ENCODE peak calls at places on chromosomes 4 and X, in nine cellular contexts. A is stimulated activated CD4-positive, alpha-beta T cell treated with anti-CD3 and anti-CD28 coated beads, TNF-alpha, amount 100 ng/mL, for 4 hours; I is ovary; V is GM12865; E is foreskin keratinocyte; G is myocyte; Q is effector CD4-positive, alpha-beta T cell; T is ecto neural progenitor cell; Z is suprapubic skin. D is an unnamed sample.

GRCh38 chrX:111847491-111847890 is 28.5 kb upstream of the TRPC5OS start:
- DNase-seq in A (no peak), I (no peak), V (no peak), E (no peak), G (no peak), Q (no peak), T (no peak), Z (no peak), D (no peak)

GRCh38 chr4:73844806-73845205 is 8.3 kb upstream of the PF4V1 start:
- DNase-seq in A (no peak), I (no peak), V (no peak), E (no peak), G (no peak), Q (no peak), T (no peak), Z (no peak), D (no peak)

GRCh38 chr4:126451237-126451885 is 1136.6 kb downstream of the FAT4 start:
- DNase-seq in A (no peak), I (no peak), V (no peak), E (no peak), G (peak), Q (no peak), T (no peak), Z (no peak), D (no peak)

GRCh38 chr4:183602444-183603102 is 56.4 kb downstream of the RWDD4 start:
- DNase-seq in A (no peak), I (peak), V (peak), E (no peak), G (peak), Q (no peak), T (no peak), Z (no peak), D (no peak)

GRCh38 chrX:10022580-10023245 is 55.6 kb downstream of the CLDN34 start:
- DNase-seq in A (no peak), I (no peak), V (no peak), E (no peak), G (no peak), Q (no peak), T (no peak), Z (no peak), D (no peak)

GRCh38 chr4:3074846-3075651 is 568 bp downstream of the HTT start:
- DNase-seq in A (peak), I (peak), V (peak), E (peak), G (peak), Q (peak), T (peak), Z (no peak), D (peak)

GRCh38 chr4:53913771-53914170 is 150.6 kb downstream of the CHIC2 start:
- DNase-seq in A (no peak), I (no peak), V (no peak), E (no peak), G (no peak), Q (no peak), T (no peak), Z (no peak), D (no peak)

GRCh38 chrX:120672841-120673530 is 43.1 kb upstream of the C1GALT1C1 start:
- DNase-seq in A (no peak), I (no peak), V (no peak), E (no peak), G (no peak), Q (no peak), T (no peak), Z (no peak), D (no peak)

GRCh38 chr4:114041117-114041475 is 61.6 kb upstream of the ARSJ start:
- DNase-seq in A (no peak), I (no peak), V (no peak), E (no peak), G (no peak), Q (no peak), T (no peak), Z (no peak), D (no peak)

GRCh38 chr4:173371292-173372192 is 788 bp downstream of the SAP30 start:
- DNase-seq in A (peak), I (peak), V (peak), E (peak), G (peak), Q (peak), T (peak), Z (peak), D (peak)

GRCh38 chr4:156824451-156825060 is 147.0 kb downstream of the PDGFC start:
- DNase-seq in A (no peak), I (no peak), V (no peak), E (peak), G (no peak), Q (no peak), T (no peak), Z (no peak), D (no peak)

GRCh38 chrX:17007134-17007768 is 60.8 kb downstream of the REPS2 start:
- DNase-seq in A (no peak), I (no peak), V (peak), E (no peak), G (peak), Q (no peak), T (no peak), Z (no peak), D (no peak)

GRCh38 chr4:17468638-17469221 is 43.2 kb downstream of the QDPR start:
- DNase-seq in A (no peak), I (peak), V (peak), E (no peak), G (peak), Q (no peak), T (no peak), Z (no peak), D (no peak)

GRCh38 chr4:156805696-156806095 is 165.9 kb downstream of the PDGFC start:
- DNase-seq in A (no peak), I (no peak), V (no peak), E (no peak), G (peak), Q (no peak), T (no peak), Z (no peak), D (no peak)

GRCh38 chr4:107740950-107741701 is 21.1 kb upstream of the PAPSS1 start:
- DNase-seq in A (no peak), I (peak), V (no peak), E (no peak), G (peak), Q (no peak), T (no peak), Z (no peak), D (no peak)

GRCh38 chr4:153571006-153571545 is 104.9 kb downstream of the TMEM131L start:
- DNase-seq in A (no peak), I (no peak), V (no peak), E (peak), G (no peak), Q (no peak), T (no peak), Z (no peak), D (no peak)

GRCh38 chr4:86319390-86319789 is 40.5 kb downstream of the MAPK10 start:
- DNase-seq in A (no peak), I (no peak), V (peak), E (peak), G (no peak), Q (no peak), T (no peak), Z (no peak), D (no peak)

GRCh38 chr4:183362916-183363542 is 40.8 kb upstream of the CLDN24 start:
- DNase-seq in A (no peak), I (no peak), V (no peak), E (no peak), G (no peak), Q (no peak), T (no peak), Z (no peak), D (no peak)

GRCh38 chrX:138897621-138898492 is 186.3 kb upstream of the FGF13 start:
- DNase-seq in A (no peak), I (no peak), V (no peak), E (peak), G (peak), Q (no peak), T (no peak), Z (no peak), D (no peak)

GRCh38 chr4:122150896-122151295 is 1.2 kb upstream of the BLTP1 start:
- DNase-seq in A (no peak), I (no peak), V (no peak), E (no peak), G (no peak), Q (no peak), T (no peak), Z (no peak), D (no peak)

GRCh38 chrX:131778269-131779218 is 234.7 kb downstream of the OR13H1 start:
- DNase-seq in A (no peak), I (peak), V (peak), E (no peak), G (no peak), Q (peak), T (no peak), Z (no peak), D (no peak)

GRCh38 chr4:98185279-98185678 is 42.0 kb upstream of the STPG2 start:
- DNase-seq in A (no peak), I (no peak), V (no peak), E (no peak), G (no peak), Q (no peak), T (no peak), Z (no peak), D (no peak)

GRCh38 chr4:78659665-78660064 is 108.1 kb downstream of the ANXA3 start:
- DNase-seq in A (no peak), I (no peak), V (no peak), E (no peak), G (no peak), Q (no peak), T (no peak), Z (no peak), D (no peak)

GRCh38 chr4:73684097-73684496 is 56.3 kb upstream of the CXCL8 start:
- DNase-seq in A (no peak), I (no peak), V (no peak), E (no peak), G (peak), Q (no peak), T (no peak), Z (no peak), D (no peak)

GRCh38 chr4:181766061-181766460 is 477.1 kb upstream of the TENM3 start:
- DNase-seq in A (no peak), I (no peak), V (no peak), E (no peak), G (no peak), Q (no peak), T (no peak), Z (no peak), D (no peak)

GRCh38 chr4:185597532-185598188 is 62.4 kb upstream of the PDLIM3 start:
- DNase-seq in A (peak), I (peak), V (peak), E (no peak), G (peak), Q (peak), T (peak), Z (no peak), D (peak)

GRCh38 chr4:112421911-112422310 is 94.1 kb downstream of the NEUROG2 start:
- DNase-seq in A (no peak), I (no peak), V (no peak), E (no peak), G (no peak), Q (no peak), T (no peak), Z (no peak), D (no peak)

GRCh38 chr4:156558365-156559025 is 413.1 kb downstream of the PDGFC start:
- DNase-seq in A (no peak), I (no peak), V (no peak), E (no peak), G (peak), Q (no peak), T (no peak), Z (no peak), D (no peak)

GRCh38 chrX:71326394-71326793 is 24.8 kb downstream of the ITGB1BP2 start:
- DNase-seq in A (no peak), I (no peak), V (no peak), E (no peak), G (no peak), Q (no peak), T (no peak), Z (no peak), D (no peak)

GRCh38 chr4:118918388-118918787 is 29.7 kb downstream of the SYNPO2 start:
- DNase-seq in A (no peak), I (no peak), V (no peak), E (peak), G (peak), Q (no peak), T (no peak), Z (no peak), D (no peak)

GRCh38 chrX:261167-261857 is 19.9 kb upstream of the PLCXD1 start:
- DNase-seq in A (no peak), I (no peak), V (no peak), E (no peak), G (peak), Q (no peak), T (no peak), Z (peak), D (no peak)

GRCh38 chr4:151712777-151713176 is 48.0 kb downstream of the GATB start:
- DNase-seq in A (no peak), I (no peak), V (no peak), E (no peak), G (no peak), Q (no peak), T (no peak), Z (no peak), D (no peak)